ENCODE peak calls at places on chromosome 2, in eight cellular contexts. S is tibial nerve, J is HFF-Myc, U is ecto neural progenitor cell, W is choroid plexus epithelial cell, I is 8988T, G is nucleus accumbens, Q is hippocampal formation. Z is an unnamed sample.

GRCh38 chr2:6392966-6393365 is 472.7 kb downstream of the CMPK2 start:
- DNase-seq in Q (no peak), I (no peak), W (no peak), U (no peak), G (no peak), S (no peak), J (no peak), Z (no peak)

GRCh38 chr2:231795525-231796327 is 9.5 kb downstream of the COPS7B start:
- DNase-seq in Q (no peak), I (no peak), W (peak; percentile 79), U (no peak), G (no peak), J (peak; percentile 80), S (no peak), Z (no peak)

GRCh38 chr2:106812377-106812776 is 73.6 kb downstream of the ST6GAL2 start:
- DNase-seq in J (peak; percentile 31), I (no peak), G (no peak), U (no peak), Q (no peak), S (no peak), W (peak; percentile 27), Z (no peak)

GRCh38 chr2:132797551-132797950 is 127.5 kb upstream of the LYPD1 start:
- DNase-seq in S (no peak), Q (no peak), J (no peak), I (no peak), W (peak; percentile 15), G (no peak), U (no peak), Z (no peak)

GRCh38 chr2:75432761-75433361 is 127.9 kb downstream of the EVA1A start:
- DNase-seq in S (no peak), U (peak; percentile 62), J (no peak), W (peak; percentile 8), I (no peak), G (no peak), Q (no peak), Z (no peak)

GRCh38 chr2:10530607-10531239 is 82.6 kb upstream of the ODC1 start:
- DNase-seq in S (no peak), W (no peak), Q (no peak), I (no peak), J (no peak), G (no peak), U (no peak), Z (no peak)

GRCh38 chr2:133495226-133495625 is 73.0 kb downstream of the NCKAP5 start:
- DNase-seq in J (no peak), I (no peak), U (no peak), Q (no peak), W (no peak), G (no peak), S (no peak), Z (no peak)

GRCh38 chr2:152433814-152434213 is 98.8 kb downstream of the FMNL2 start:
- DNase-seq in G (no peak), I (no peak), S (no peak), Q (no peak), J (no peak), U (no peak), W (no peak), Z (no peak)

GRCh38 chr2:212677466-212677865 is 138.9 kb upstream of the ERBB4 start:
- DNase-seq in S (no peak), G (no peak), J (no peak), W (no peak), U (no peak), Q (no peak), I (no peak), Z (no peak)

GRCh38 chr2:237670641-237671040 is 43.3 kb downstream of the LRRFIP1 start:
- DNase-seq in S (no peak), W (peak; percentile 23), I (no peak), Q (no peak), G (no peak), J (no peak), U (peak; percentile 37), Z (no peak)

GRCh38 chr2:171630812-171631626 is 56.2 kb upstream of the DYNC1I2 start:
- DNase-seq in W (peak; percentile 20), G (no peak), S (no peak), J (no peak), Q (no peak), I (no peak), U (no peak), Z (no peak)

GRCh38 chr2:229268626-229269025 is 2.5 kb downstream of the PID1 start:
- DNase-seq in S (no peak), Q (no peak), I (no peak), G (no peak), J (no peak), U (no peak), W (peak; percentile 60), Z (no peak)

GRCh38 chr2:213281156-213281555 is 3.1 kb upstream of the SPAG16 start:
- DNase-seq in I (no peak), U (no peak), S (no peak), Q (no peak), J (no peak), G (no peak), W (peak; percentile 59), Z (no peak)

GRCh38 chr2:127154985-127155650 is 48.2 kb upstream of the BIN1 start:
- DNase-seq in S (no peak), I (no peak), J (no peak), U (peak; percentile 14), Q (no peak), G (no peak), W (peak; percentile 69), Z (no peak)

GRCh38 chr2:33142874-33143273 is 196.1 kb downstream of the LTBP1 start:
- DNase-seq in U (no peak), G (peak; percentile 10), J (no peak), Q (no peak), W (no peak), I (no peak), S (no peak), Z (no peak)

GRCh38 chr2:70552501-70553333 is 909 bp downstream of the TGFA start:
- DNase-seq in S (no peak), W (no peak), U (no peak), Q (no peak), J (no peak), G (peak; percentile 17), I (no peak), Z (no peak)

GRCh38 chr2:163462993-163463392 is 272.8 kb downstream of the FIGN start:
- DNase-seq in U (no peak), S (no peak), Q (no peak), J (no peak), W (no peak), G (no peak), I (no peak), Z (no peak)

GRCh38 chr2:217413193-217413592 is 553.3 kb upstream of the TNP1 start:
- DNase-seq in J (no peak), I (no peak), W (peak; percentile 47), S (no peak), G (no peak), U (no peak), Q (no peak), Z (no peak)

GRCh38 chr2:98654702-98655488 is 46.5 kb downstream of the UNC50 start:
- DNase-seq in J (no peak), U (no peak), Q (no peak), I (no peak), G (no peak), W (no peak), S (peak; percentile 47), Z (no peak)